ENCODE peak calls at places on chromosomes 11 and 22, in eight cellular contexts. K is transverse colon, J is NCI-H345, U is stomach, B is ecto neural progenitor cell, M is HL-60, V is AG20443, A is HEK293T. Y is an unnamed sample.
A peak's percentile ranks its signal among the peaks of the same experiment; 100 is the strongest.

GRCh38 chr22:30906946-30907345 is 61.6 kb downstream of the MORC2 start:
- DNase-seq in K (no peak), J (no peak), U (no peak), B (no peak), M (no peak), V (peak; percentile 5), A (no peak), Y (no peak)

GRCh38 chr22:37618674-37619073 is 10.0 kb downstream of the GGA1 start:
- DNase-seq in K (no peak), J (no peak), U (no peak), B (no peak), M (no peak), V (no peak), A (no peak), Y (no peak)

GRCh38 chr11:2770556-2771301 is 70.9 kb upstream of the KCNQ1OT1 start:
- DNase-seq in K (no peak), J (no peak), U (peak; percentile 23), B (no peak), M (no peak), V (no peak), A (no peak), Y (no peak)

GRCh38 chr22:30968015-30968923 is at the start of gene MORC2:
- DNase-seq in K (peak; percentile 75), J (peak; percentile 43), U (peak; percentile 63), B (no peak), M (no peak), V (no peak), A (no peak), Y (peak; percentile 70)

GRCh38 chr22:25898707-25899365 is 156.8 kb downstream of the MYO18B start:
- DNase-seq in K (no peak), J (no peak), U (no peak), B (no peak), M (peak; percentile 6), V (no peak), A (peak; percentile 41), Y (peak; percentile 36)

GRCh38 chr11:102115557-102115956 is 5.3 kb downstream of the YAP1 start:
- DNase-seq in K (peak; percentile 9), J (no peak), U (no peak), B (no peak), M (no peak), V (no peak), A (no peak), Y (peak; percentile 65)

GRCh38 chr11:61904539-61905048 is 12.8 kb downstream of the RAB3IL1 start:
- DNase-seq in K (no peak), J (no peak), U (peak; percentile 81), B (peak; percentile 82), M (no peak), V (no peak), A (no peak), Y (no peak)

GRCh38 chr22:43862074-43862881 is at the start of gene SULT4A1:
- DNase-seq in K (no peak), J (peak; percentile 70), U (no peak), B (peak; percentile 71), M (no peak), V (peak; percentile 44), A (peak; percentile 90), Y (no peak)

GRCh38 chr22:49594078-49594477 is 233.6 kb downstream of the BRD1 start:
- DNase-seq in K (peak; percentile 1), J (no peak), U (no peak), B (no peak), M (no peak), V (no peak), A (no peak), Y (no peak)

GRCh38 chr11:2551131-2551530 is 106.3 kb downstream of the KCNQ1 start:
- DNase-seq in K (peak; percentile 13), J (no peak), U (no peak), B (no peak), M (no peak), V (no peak), A (no peak), Y (no peak)

GRCh38 chr11:76315182-76315853 is 65.6 kb downstream of the THAP12 start:
- DNase-seq in K (no peak), J (peak; percentile 82), U (no peak), B (no peak), M (no peak), V (no peak), A (no peak), Y (no peak)

GRCh38 chr11:94193288-94193687 is 64.6 kb downstream of the PANX1 start:
- DNase-seq in K (no peak), J (no peak), U (no peak), B (no peak), M (no peak), V (peak; percentile 66), A (no peak), Y (no peak)

GRCh38 chr11:1890856-1891830 is 552 bp downstream of the PRR33 start:
- DNase-seq in K (no peak), J (no peak), U (no peak), B (no peak), M (no peak), V (peak; percentile 9), A (no peak), Y (no peak)

GRCh38 chr22:35556666-35557065 is 16.0 kb downstream of the RASD2 start:
- DNase-seq in K (no peak), J (no peak), U (no peak), B (no peak), M (no peak), V (no peak), A (no peak), Y (no peak)

GRCh38 chr11:88175707-88176066 is 444 bp upstream of the RAB38 start:
- DNase-seq in K (no peak), J (no peak), U (no peak), B (no peak), M (no peak), V (peak; percentile 24), A (no peak), Y (no peak)

GRCh38 chr11:123577081-123577598 is 77.3 kb downstream of the SCN3B start:
- DNase-seq in K (peak; percentile 67), J (peak; percentile 66), U (peak; percentile 76), B (peak; percentile 80), M (peak; percentile 26), V (peak; percentile 88), A (peak; percentile 81), Y (peak; percentile 81)

GRCh38 chr11:66071326-66071870 is 1.3 kb downstream of the PACS1 start:
- DNase-seq in K (no peak), J (no peak), U (no peak), B (no peak), M (no peak), V (no peak), A (no peak), Y (no peak)

GRCh38 chr22:37329239-37330140 is 47.2 kb downstream of the CYTH4 start:
- DNase-seq in K (no peak), J (no peak), U (no peak), B (no peak), M (no peak), V (peak; percentile 49), A (no peak), Y (no peak)

GRCh38 chr11:27716850-27717249 is 16.6 kb upstream of the BDNF start:
- DNase-seq in K (no peak), J (no peak), U (no peak), B (no peak), M (no peak), V (peak; percentile 62), A (no peak), Y (no peak)

GRCh38 chr11:75189075-75189474 is 38.2 kb downstream of the SLCO2B1 start:
- DNase-seq in K (no peak), J (no peak), U (no peak), B (no peak), M (no peak), V (no peak), A (no peak), Y (no peak)

Y was measured in HuH-7.